ENCODE peak calls at places on chromosomes 5 and 9, in eight cellular contexts. G is ovary; S is iPS-NIHi11; L is brain microvascular endothelial cell; X is ecto neural progenitor cell; B is activated CD4-positive, alpha-beta T cell treated with anti-CD3 and anti-CD28 coated beads, Interleukin-2, amount 10 ng/mL, durations not matched to agents 7 days and 5 days; Z is skeletal muscle cell; R is ACHN. W is an unnamed sample.

GRCh38 chr5:163770625-163771024 is 265.2 kb downstream of the MAT2B start:
- DNase-seq in G (no peak), S (no peak), L (no peak), Z (no peak), B (no peak), R (no peak), X (no peak), W (no peak)

GRCh38 chr5:147208134-147208533 is 26.7 kb upstream of the STK32A start:
- DNase-seq in G (no peak), B (no peak), X (no peak), R (no peak), Z (no peak), S (no peak), L (no peak), W (no peak)

GRCh38 chr5:151005975-151006576 is 14.3 kb upstream of the GPX3 start:
- DNase-seq in L (no peak), X (no peak), B (no peak), Z (peak; percentile 49), R (no peak), G (peak; percentile 88), S (no peak), W (peak; percentile 30)

GRCh38 chr5:117454716-117455212 is 880.1 kb upstream of the SEMA6A start:
- DNase-seq in Z (no peak), S (peak; percentile 64), B (peak; percentile 50), L (no peak), X (peak; percentile 59), G (peak; percentile 31), R (peak; percentile 47), W (no peak)

GRCh38 chr9:88852794-88853193 is 138.5 kb upstream of the S1PR3 start:
- DNase-seq in S (no peak), B (no peak), R (no peak), L (peak; percentile 91), X (no peak), Z (peak; percentile 98), G (no peak), W (peak; percentile 71)

GRCh38 chr9:134178781-134179551 is 14.6 kb upstream of the RNU6ATAC start:
- DNase-seq in L (no peak), B (no peak), S (peak; percentile 10), R (no peak), X (no peak), G (peak; percentile 83), Z (peak; percentile 84), W (no peak)

GRCh38 chr5:151958111-151958510 is 33.5 kb upstream of the GLRA1 start:
- DNase-seq in L (no peak), G (no peak), X (no peak), R (no peak), B (no peak), Z (no peak), S (no peak), W (no peak)

GRCh38 chr5:78896128-78896527 is 89.0 kb downstream of the ARSB start:
- DNase-seq in Z (no peak), L (peak; percentile 70), S (no peak), G (no peak), R (peak; percentile 18), X (no peak), B (no peak), W (peak; percentile 67)

GRCh38 chr9:6759114-6759977 is 1.6 kb downstream of the KDM4C start:
- DNase-seq in G (peak; percentile 39), X (no peak), S (no peak), Z (peak; percentile 38), R (peak; percentile 89), B (peak; percentile 35), L (peak; percentile 74), W (peak; percentile 44)

GRCh38 chr5:173391031-173391430 is 62.8 kb upstream of the STC2 start:
- DNase-seq in B (no peak), Z (no peak), S (no peak), G (no peak), X (no peak), R (no peak), L (no peak), W (no peak)

GRCh38 chr5:98372351-98372750 is 401.1 kb upstream of the RGMB start:
- DNase-seq in G (no peak), Z (no peak), S (no peak), R (no peak), X (no peak), L (no peak), B (no peak), W (peak; percentile 2)

GRCh38 chr5:91425046-91425445 is 41.9 kb upstream of the ARRDC3 start:
- DNase-seq in B (no peak), Z (no peak), S (no peak), R (no peak), L (no peak), G (no peak), X (no peak), W (no peak)

GRCh38 chr9:3730527-3730926 is 204.7 kb upstream of the RFX3 start:
- DNase-seq in X (no peak), S (no peak), R (no peak), G (no peak), Z (no peak), B (no peak), L (no peak), W (no peak)

GRCh38 chr5:10675177-10675700 is 85.8 kb downstream of the DAP start:
- DNase-seq in S (no peak), Z (no peak), B (no peak), G (no peak), R (no peak), L (no peak), X (no peak), W (no peak)

GRCh38 chr5:16889203-16889971 is 46.7 kb downstream of the MYO10 start:
- DNase-seq in B (no peak), G (no peak), L (peak; percentile 48), X (no peak), Z (peak; percentile 76), R (no peak), S (no peak), W (peak; percentile 59)

GRCh38 chr9:104810421-104811339 is 46.8 kb downstream of the NIPSNAP3B start:
- DNase-seq in R (peak; percentile 97), L (peak; percentile 9), G (no peak), Z (peak; percentile 28), B (no peak), S (no peak), X (no peak), W (no peak)

GRCh38 chr5:118628672-118629354 is 359.5 kb downstream of the DTWD2 start:
- DNase-seq in L (no peak), R (no peak), B (no peak), X (peak; percentile 49), Z (no peak), S (peak; percentile 62), G (no peak), W (no peak)

GRCh38 chr5:82405618-82406199 is 127.6 kb upstream of the RPS23 start:
- DNase-seq in L (peak; percentile 99), R (peak; percentile 45), X (no peak), S (no peak), B (no peak), Z (peak; percentile 100), G (no peak), W (peak; percentile 95)

GRCh38 chr9:96067551-96068076 is 192.1 kb downstream of the ERCC6L2 start:
- DNase-seq in G (no peak), B (no peak), X (no peak), L (no peak), R (no peak), Z (no peak), S (no peak), W (no peak)

GRCh38 chr5:148820778-148821395 is 5.5 kb upstream of the ADRB2 start:
- DNase-seq in Z (no peak), S (no peak), X (no peak), G (no peak), B (peak; percentile 44), R (peak; percentile 52), L (no peak), W (no peak)

GRCh38 chr5:104184264-104184663 is 621.7 kb upstream of the NUDT12 start:
- DNase-seq in S (no peak), B (no peak), L (peak; percentile 14), R (no peak), G (no peak), X (no peak), Z (no peak), W (no peak)

GRCh38 chr9:126955806-126956205 is 41.2 kb downstream of the RALGPS1 start:
- DNase-seq in R (no peak), X (no peak), G (no peak), L (no peak), Z (no peak), S (no peak), B (no peak), W (no peak)

GRCh38 chr5:107426209-107426608 is 244.5 kb downstream of the EFNA5 start:
- DNase-seq in L (no peak), G (no peak), Z (no peak), S (no peak), R (no peak), B (no peak), X (no peak), W (no peak)

GRCh38 chr9:114004221-114004716 is 73.8 kb downstream of the AMBP start:
- DNase-seq in R (no peak), G (peak; percentile 18), Z (no peak), X (peak; percentile 22), L (peak; percentile 43), S (no peak), B (peak; percentile 1), W (no peak)

GRCh38 chr5:94690778-94691177 is 72.3 kb downstream of the SLF1 start:
- DNase-seq in G (no peak), Z (no peak), S (no peak), R (no peak), L (no peak), X (no peak), B (no peak), W (no peak)

GRCh38 chr9:95483431-95483830 is 33.3 kb downstream of the PTCH1 start:
- DNase-seq in R (no peak), L (no peak), X (no peak), B (no peak), Z (no peak), G (no peak), S (no peak), W (no peak)

GRCh38 chr5:160356550-160357347 is 13.7 kb downstream of the C1QTNF2 start:
- DNase-seq in X (no peak), G (no peak), L (no peak), S (peak; percentile 35), R (no peak), B (no peak), Z (no peak), W (no peak)

GRCh38 chr9:118418887-118419620 is 714.9 kb downstream of the TLR4 start:
- DNase-seq in R (no peak), L (no peak), B (no peak), X (no peak), Z (no peak), G (no peak), S (no peak), W (no peak)

GRCh38 chr9:14423816-14424261 is 109.9 kb upstream of the NFIB start:
- DNase-seq in B (no peak), R (no peak), L (peak; percentile 82), G (no peak), S (no peak), Z (peak; percentile 69), X (no peak), W (peak; percentile 38)

GRCh38 chr5:163079618-163080017 is 357.8 kb upstream of the CCNG1 start:
- DNase-seq in S (no peak), Z (no peak), X (no peak), R (no peak), B (no peak), L (no peak), G (no peak), W (no peak)

GRCh38 chr5:134438641-134439621 is 27.2 kb upstream of the CDKN2AIPNL start:
- DNase-seq in L (peak; percentile 72), R (peak; percentile 81), G (peak; percentile 83), S (peak; percentile 60), X (no peak), B (no peak), Z (peak; percentile 98), W (peak; percentile 89)

GRCh38 chr9:104905931-104906330 is 22.0 kb downstream of the ABCA1 start:
- DNase-seq in L (no peak), R (no peak), X (no peak), S (no peak), B (no peak), G (no peak), Z (no peak), W (no peak)

GRCh38 chr5:72653586-72653985 is 146.4 kb upstream of the ZNF366 start:
- DNase-seq in X (no peak), S (no peak), B (no peak), L (no peak), R (no peak), Z (no peak), G (no peak), W (no peak)

GRCh38 chr9:72480931-72481330 is 40.5 kb upstream of the TMC1 start:
- DNase-seq in B (no peak), S (no peak), R (peak; percentile 43), G (no peak), L (no peak), Z (no peak), X (no peak), W (no peak)

W was measured in AG04450.